ENCODE peak calls at places on chromosomes 2 and 18, in eight cellular contexts. One of them, this sample, is unnamed.

GRCh38 chr2:130768191-130768855 is 13.0 kb downstream of the AMER3 start:
- DNase-seq in NCI-H1092: no peak
- DNase-seq in activated T-cell treated with anti-CD3 and anti-CD28 coated beads for 1 hour: no peak
- DNase-seq in activated CD4-positive, alpha-beta T cell treated with anti-CD3 and anti-CD28 coated beads, Interleukin-2, amount 50 U/mL, for 48 hours: no peak
- DNase-seq in ecto neural progenitor cell: no peak
- DNase-seq in stimulated activated CD4-positive, alpha-beta T cell treated with anti-CD3 and anti-CD28 coated beads, Interleukin-1b, Interleukin-23, amount 100 ng/mL, for 24 hours: no peak
- DNase-seq in endothelial cell: no peak
- DNase-seq in Peyer's patch: no peak
- DNase-seq in this sample: no peak

GRCh38 chr18:58231930-58232329 is 187.9 kb downstream of the NEDD4L start:
- DNase-seq in NCI-H1092: no peak
- DNase-seq in activated T-cell treated with anti-CD3 and anti-CD28 coated beads for 1 hour: no peak
- DNase-seq in activated CD4-positive, alpha-beta T cell treated with anti-CD3 and anti-CD28 coated beads, Interleukin-2, amount 50 U/mL, for 48 hours: no peak
- DNase-seq in ecto neural progenitor cell: no peak
- DNase-seq in stimulated activated CD4-positive, alpha-beta T cell treated with anti-CD3 and anti-CD28 coated beads, Interleukin-1b, Interleukin-23, amount 100 ng/mL, for 24 hours: no peak
- DNase-seq in endothelial cell: no peak
- DNase-seq in Peyer's patch: no peak
- DNase-seq in this sample: no peak

GRCh38 chr18:36697905-36698304 is 130.9 kb downstream of the TPGS2 start:
- DNase-seq in NCI-H1092: no peak
- DNase-seq in activated T-cell treated with anti-CD3 and anti-CD28 coated beads for 1 hour: no peak
- DNase-seq in activated CD4-positive, alpha-beta T cell treated with anti-CD3 and anti-CD28 coated beads, Interleukin-2, amount 50 U/mL, for 48 hours: no peak
- DNase-seq in ecto neural progenitor cell: no peak
- DNase-seq in stimulated activated CD4-positive, alpha-beta T cell treated with anti-CD3 and anti-CD28 coated beads, Interleukin-1b, Interleukin-23, amount 100 ng/mL, for 24 hours: no peak
- DNase-seq in endothelial cell: no peak
- DNase-seq in Peyer's patch: no peak
- DNase-seq in this sample: no peak

GRCh38 chr2:64638502-64639120 is 15.1 kb downstream of the SERTAD2 start:
- DNase-seq in NCI-H1092: no peak
- DNase-seq in activated T-cell treated with anti-CD3 and anti-CD28 coated beads for 1 hour: no peak
- DNase-seq in activated CD4-positive, alpha-beta T cell treated with anti-CD3 and anti-CD28 coated beads, Interleukin-2, amount 50 U/mL, for 48 hours: no peak
- DNase-seq in ecto neural progenitor cell: no peak
- DNase-seq in stimulated activated CD4-positive, alpha-beta T cell treated with anti-CD3 and anti-CD28 coated beads, Interleukin-1b, Interleukin-23, amount 100 ng/mL, for 24 hours: no peak
- DNase-seq in endothelial cell: no peak
- DNase-seq in Peyer's patch: no peak
- DNase-seq in this sample: no peak

GRCh38 chr18:48996901-48997463 is 46.2 kb upstream of the SMAD7 start:
- DNase-seq in NCI-H1092: no peak
- DNase-seq in activated T-cell treated with anti-CD3 and anti-CD28 coated beads for 1 hour: no peak
- DNase-seq in activated CD4-positive, alpha-beta T cell treated with anti-CD3 and anti-CD28 coated beads, Interleukin-2, amount 50 U/mL, for 48 hours: no peak
- DNase-seq in ecto neural progenitor cell: no peak
- DNase-seq in stimulated activated CD4-positive, alpha-beta T cell treated with anti-CD3 and anti-CD28 coated beads, Interleukin-1b, Interleukin-23, amount 100 ng/mL, for 24 hours: no peak
- DNase-seq in endothelial cell: no peak
- DNase-seq in Peyer's patch: peak; percentile 66
- DNase-seq in this sample: no peak

GRCh38 chr18:59959079-59959478 is 59.3 kb downstream of the PMAIP1 start:
- DNase-seq in NCI-H1092: no peak
- DNase-seq in activated T-cell treated with anti-CD3 and anti-CD28 coated beads for 1 hour: no peak
- DNase-seq in activated CD4-positive, alpha-beta T cell treated with anti-CD3 and anti-CD28 coated beads, Interleukin-2, amount 50 U/mL, for 48 hours: no peak
- DNase-seq in ecto neural progenitor cell: no peak
- DNase-seq in stimulated activated CD4-positive, alpha-beta T cell treated with anti-CD3 and anti-CD28 coated beads, Interleukin-1b, Interleukin-23, amount 100 ng/mL, for 24 hours: no peak
- DNase-seq in endothelial cell: no peak
- DNase-seq in Peyer's patch: no peak
- DNase-seq in this sample: no peak

GRCh38 chr2:177201919-177202346 is 10.7 kb upstream of the HNRNPA3 start:
- DNase-seq in NCI-H1092: no peak
- DNase-seq in activated T-cell treated with anti-CD3 and anti-CD28 coated beads for 1 hour: no peak
- DNase-seq in activated CD4-positive, alpha-beta T cell treated with anti-CD3 and anti-CD28 coated beads, Interleukin-2, amount 50 U/mL, for 48 hours: no peak
- DNase-seq in ecto neural progenitor cell: no peak
- DNase-seq in stimulated activated CD4-positive, alpha-beta T cell treated with anti-CD3 and anti-CD28 coated beads, Interleukin-1b, Interleukin-23, amount 100 ng/mL, for 24 hours: no peak
- DNase-seq in endothelial cell: no peak
- DNase-seq in Peyer's patch: no peak
- DNase-seq in this sample: no peak

GRCh38 chr2:227325824-227326195 is 759 bp downstream of the MFF start:
- DNase-seq in NCI-H1092: no peak
- DNase-seq in activated T-cell treated with anti-CD3 and anti-CD28 coated beads for 1 hour: no peak
- DNase-seq in activated CD4-positive, alpha-beta T cell treated with anti-CD3 and anti-CD28 coated beads, Interleukin-2, amount 50 U/mL, for 48 hours: peak; percentile 22
- DNase-seq in ecto neural progenitor cell: no peak
- DNase-seq in stimulated activated CD4-positive, alpha-beta T cell treated with anti-CD3 and anti-CD28 coated beads, Interleukin-1b, Interleukin-23, amount 100 ng/mL, for 24 hours: no peak
- DNase-seq in endothelial cell: peak; percentile 52
- DNase-seq in Peyer's patch: peak; percentile 63
- DNase-seq in this sample: no peak

GRCh38 chr2:136327162-136327852 is 209.4 kb upstream of the CXCR4 start:
- DNase-seq in NCI-H1092: no peak
- DNase-seq in activated T-cell treated with anti-CD3 and anti-CD28 coated beads for 1 hour: peak; percentile 60
- DNase-seq in activated CD4-positive, alpha-beta T cell treated with anti-CD3 and anti-CD28 coated beads, Interleukin-2, amount 50 U/mL, for 48 hours: peak; percentile 85
- DNase-seq in ecto neural progenitor cell: no peak
- DNase-seq in stimulated activated CD4-positive, alpha-beta T cell treated with anti-CD3 and anti-CD28 coated beads, Interleukin-1b, Interleukin-23, amount 100 ng/mL, for 24 hours: peak; percentile 36
- DNase-seq in endothelial cell: no peak
- DNase-seq in Peyer's patch: no peak
- DNase-seq in this sample: no peak

GRCh38 chr2:202703091-202703490 is 68.3 kb downstream of the FAM117B start:
- DNase-seq in NCI-H1092: no peak
- DNase-seq in activated T-cell treated with anti-CD3 and anti-CD28 coated beads for 1 hour: no peak
- DNase-seq in activated CD4-positive, alpha-beta T cell treated with anti-CD3 and anti-CD28 coated beads, Interleukin-2, amount 50 U/mL, for 48 hours: no peak
- DNase-seq in ecto neural progenitor cell: no peak
- DNase-seq in stimulated activated CD4-positive, alpha-beta T cell treated with anti-CD3 and anti-CD28 coated beads, Interleukin-1b, Interleukin-23, amount 100 ng/mL, for 24 hours: no peak
- DNase-seq in endothelial cell: no peak
- DNase-seq in Peyer's patch: no peak
- DNase-seq in this sample: no peak

GRCh38 chr18:35756506-35757117 is 175.1 kb downstream of the GALNT1 start:
- DNase-seq in NCI-H1092: peak; percentile 59
- DNase-seq in activated T-cell treated with anti-CD3 and anti-CD28 coated beads for 1 hour: peak; percentile 46
- DNase-seq in activated CD4-positive, alpha-beta T cell treated with anti-CD3 and anti-CD28 coated beads, Interleukin-2, amount 50 U/mL, for 48 hours: peak; percentile 46
- DNase-seq in ecto neural progenitor cell: peak; percentile 62
- DNase-seq in stimulated activated CD4-positive, alpha-beta T cell treated with anti-CD3 and anti-CD28 coated beads, Interleukin-1b, Interleukin-23, amount 100 ng/mL, for 24 hours: peak; percentile 18
- DNase-seq in endothelial cell: peak; percentile 67
- DNase-seq in Peyer's patch: no peak
- DNase-seq in this sample: peak; percentile 41

GRCh38 chr2:188785515-188785914 is 188.7 kb upstream of the COL3A1 start:
- DNase-seq in NCI-H1092: no peak
- DNase-seq in activated T-cell treated with anti-CD3 and anti-CD28 coated beads for 1 hour: no peak
- DNase-seq in activated CD4-positive, alpha-beta T cell treated with anti-CD3 and anti-CD28 coated beads, Interleukin-2, amount 50 U/mL, for 48 hours: no peak
- DNase-seq in ecto neural progenitor cell: no peak
- DNase-seq in stimulated activated CD4-positive, alpha-beta T cell treated with anti-CD3 and anti-CD28 coated beads, Interleukin-1b, Interleukin-23, amount 100 ng/mL, for 24 hours: no peak
- DNase-seq in endothelial cell: no peak
- DNase-seq in Peyer's patch: no peak
- DNase-seq in this sample: no peak

GRCh38 chr18:29430416-29430815 is 1253.5 kb upstream of the CDH2 start:
- DNase-seq in NCI-H1092: no peak
- DNase-seq in activated T-cell treated with anti-CD3 and anti-CD28 coated beads for 1 hour: no peak
- DNase-seq in activated CD4-positive, alpha-beta T cell treated with anti-CD3 and anti-CD28 coated beads, Interleukin-2, amount 50 U/mL, for 48 hours: no peak
- DNase-seq in ecto neural progenitor cell: no peak
- DNase-seq in stimulated activated CD4-positive, alpha-beta T cell treated with anti-CD3 and anti-CD28 coated beads, Interleukin-1b, Interleukin-23, amount 100 ng/mL, for 24 hours: no peak
- DNase-seq in endothelial cell: no peak
- DNase-seq in Peyer's patch: no peak
- DNase-seq in this sample: no peak

GRCh38 chr2:211881449-211881848 is 657.2 kb downstream of the ERBB4 start:
- DNase-seq in NCI-H1092: no peak
- DNase-seq in activated T-cell treated with anti-CD3 and anti-CD28 coated beads for 1 hour: no peak
- DNase-seq in activated CD4-positive, alpha-beta T cell treated with anti-CD3 and anti-CD28 coated beads, Interleukin-2, amount 50 U/mL, for 48 hours: no peak
- DNase-seq in ecto neural progenitor cell: no peak
- DNase-seq in stimulated activated CD4-positive, alpha-beta T cell treated with anti-CD3 and anti-CD28 coated beads, Interleukin-1b, Interleukin-23, amount 100 ng/mL, for 24 hours: no peak
- DNase-seq in endothelial cell: no peak
- DNase-seq in Peyer's patch: no peak
- DNase-seq in this sample: no peak